ENCODE peak calls at places on chromosome 10, in four cellular contexts. One of them, this sample, is unnamed.
A peak's percentile ranks its signal among the peaks of the same experiment; 100 is the strongest.

GRCh38 chr10:124093076-124093773 is at the start of gene CHST15:
- DNase-seq in HepG2: peak; percentile 86
- DNase-seq in GM12878: no peak
- DNase-seq in K562: no peak
- DNase-seq in this sample: peak; percentile 77

GRCh38 chr10:112956631-112957350 is 6.7 kb downstream of the TCF7L2 start:
- DNase-seq in HepG2: no peak
- DNase-seq in GM12878: no peak
- DNase-seq in K562: no peak
- DNase-seq in this sample: no peak

GRCh38 chr10:12539350-12540164 is 190.2 kb downstream of the CAMK1D start:
- DNase-seq in HepG2: no peak
- DNase-seq in GM12878: no peak
- DNase-seq in K562: no peak
- DNase-seq in this sample: no peak

GRCh38 chr10:43409385-43410109 is 561 bp upstream of the HNRNPF start:
- DNase-seq in HepG2: no peak
- DNase-seq in GM12878: no peak
- DNase-seq in K562: no peak
- DNase-seq in this sample: no peak

GRCh38 chr10:44911081-44911540 is at the start of gene TMEM72:
- DNase-seq in HepG2: peak; percentile 66
- DNase-seq in GM12878: no peak
- DNase-seq in K562: peak; percentile 65
- DNase-seq in this sample: peak; percentile 68

GRCh38 chr10:6401562-6402348 is 178.3 kb downstream of the PRKCQ start:
- DNase-seq in HepG2: peak; percentile 83
- DNase-seq in GM12878: peak; percentile 37
- DNase-seq in K562: peak; percentile 81
- DNase-seq in this sample: peak; percentile 85

GRCh38 chr10:113626809-113627370 is 37.0 kb downstream of the NRAP start:
- DNase-seq in HepG2: no peak
- DNase-seq in GM12878: no peak
- DNase-seq in K562: no peak
- DNase-seq in this sample: no peak

GRCh38 chr10:125538947-125539649 is 143.9 kb downstream of the TEX36 start:
- DNase-seq in HepG2: no peak
- DNase-seq in GM12878: no peak
- DNase-seq in K562: no peak
- DNase-seq in this sample: peak; percentile 71

GRCh38 chr10:114634607-114634974 is 23.5 kb downstream of the ABLIM1 start:
- DNase-seq in HepG2: peak; percentile 62
- DNase-seq in GM12878: no peak
- DNase-seq in K562: peak; percentile 66
- DNase-seq in this sample: peak; percentile 62

GRCh38 chr10:3090914-3091313 is 23.6 kb downstream of the PFKP start:
- DNase-seq in HepG2: peak; percentile 17
- DNase-seq in GM12878: no peak
- DNase-seq in K562: no peak
- DNase-seq in this sample: no peak

GRCh38 chr10:11218395-11218794 is 200.7 kb downstream of the CELF2 start:
- DNase-seq in HepG2: no peak
- DNase-seq in GM12878: no peak
- DNase-seq in K562: no peak
- DNase-seq in this sample: no peak

DNA sequence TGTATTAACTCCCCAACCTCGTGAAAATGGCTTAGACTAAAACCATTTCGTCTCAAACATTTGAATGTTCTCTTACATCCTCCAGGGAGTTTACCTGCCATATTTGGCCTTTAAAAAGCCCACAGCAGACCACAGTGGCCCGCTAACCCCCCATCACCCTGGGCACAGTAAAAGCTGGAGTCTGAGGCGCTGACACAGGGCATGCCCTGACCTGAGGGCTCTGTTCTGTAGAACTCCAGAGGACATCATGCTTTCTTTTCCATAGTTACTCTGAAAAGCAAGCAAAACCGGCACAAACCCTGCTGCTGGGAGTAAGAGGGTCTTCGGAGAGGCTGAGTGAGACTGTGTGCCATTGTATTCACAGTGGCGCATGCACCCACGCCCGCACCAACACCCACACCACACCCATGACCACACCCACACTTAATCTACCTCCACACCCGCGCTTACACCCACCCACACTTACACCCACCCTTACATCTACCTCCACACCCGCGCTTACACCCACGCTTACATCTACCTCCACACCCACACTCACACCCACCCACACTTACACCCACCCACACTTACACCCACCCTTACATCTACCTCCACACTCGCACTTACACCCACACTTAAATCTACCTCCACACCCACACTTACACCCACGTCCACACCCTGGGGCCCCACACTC is 32.1 kb downstream of the LRRC27 start:
- DNase-seq in HepG2: peak; percentile 45
- DNase-seq in GM12878: peak; percentile 13
- DNase-seq in K562: peak; percentile 28
- DNase-seq in this sample: no peak
- TF ChIP-seq SP1 in HepG2: no peak
- TF ChIP-seq SP1 in GM12878: no peak
- TF ChIP-seq SP1 in K562: no peak
- TF ChIP-seq SP1 in this sample: no peak

GRCh38 chr10:97715259-97715874 is 1.8 kb downstream of the MARVELD1 start:
- DNase-seq in HepG2: no peak
- DNase-seq in GM12878: no peak
- DNase-seq in K562: no peak
- DNase-seq in this sample: no peak

GRCh38 chr10:97714401-97715258 is 1.1 kb downstream of the MARVELD1 start:
- DNase-seq in HepG2: no peak
- DNase-seq in GM12878: no peak
- DNase-seq in K562: peak; percentile 29
- DNase-seq in this sample: peak; percentile 69

GRCh38 chr10:97711640-97712267 is 1.8 kb upstream of the MARVELD1 start:
- DNase-seq in HepG2: no peak
- DNase-seq in GM12878: no peak
- DNase-seq in K562: no peak
- DNase-seq in this sample: no peak

GRCh38 chr10:97713828-97714400 is 384 bp downstream of the MARVELD1 start:
- DNase-seq in HepG2: no peak
- DNase-seq in GM12878: no peak
- DNase-seq in K562: peak; percentile 68
- DNase-seq in this sample: peak; percentile 78

GRCh38 chr10:97713351-97713827 is at the start of gene MARVELD1:
- DNase-seq in HepG2: no peak
- DNase-seq in GM12878: no peak
- DNase-seq in K562: peak; percentile 51
- DNase-seq in this sample: peak; percentile 71
- TF ChIP-seq FOXK2 in HepG2: no peak
- TF ChIP-seq FOXK2 in GM12878: no peak
- TF ChIP-seq FOXK2 in K562: no peak
- TF ChIP-seq FOXK2 in this sample: no peak

GRCh38 chr10:76336213-76336963 is 905.0 kb downstream of the LRMDA start:
- DNase-seq in HepG2: peak; percentile 77
- DNase-seq in GM12878: no peak
- DNase-seq in K562: no peak
- DNase-seq in this sample: no peak

GRCh38 chr10:76334306-76334705 is 902.9 kb downstream of the LRMDA start:
- DNase-seq in HepG2: no peak
- DNase-seq in GM12878: no peak
- DNase-seq in K562: no peak
- DNase-seq in this sample: no peak

GRCh38 chr10:76338187-76338586 is 906.8 kb downstream of the LRMDA start:
- DNase-seq in HepG2: no peak
- DNase-seq in GM12878: no peak
- DNase-seq in K562: no peak
- DNase-seq in this sample: no peak

GRCh38 chr10:76333801-76334200 is 902.4 kb downstream of the LRMDA start:
- DNase-seq in HepG2: no peak
- DNase-seq in GM12878: no peak
- DNase-seq in K562: no peak
- DNase-seq in this sample: no peak

DNA sequence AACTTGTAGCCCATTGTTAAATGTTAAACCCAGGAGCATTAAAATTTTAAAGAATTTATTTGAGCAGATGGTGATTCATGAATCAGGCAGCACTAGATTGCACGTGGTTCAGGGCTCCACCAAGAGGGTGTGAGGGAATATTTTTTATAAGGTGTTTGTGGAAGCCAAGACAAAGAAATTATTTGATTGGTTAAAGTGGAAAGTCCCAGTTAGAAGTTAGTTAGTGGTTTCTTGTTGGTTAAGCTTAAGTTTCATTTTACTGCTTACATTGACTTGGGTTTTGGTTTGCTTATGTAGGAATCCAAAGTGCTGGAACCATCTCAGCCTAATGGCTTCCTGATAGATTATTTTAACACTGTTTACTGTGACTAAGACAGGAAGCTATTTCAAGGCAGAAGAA is 906.2 kb downstream of the LRMDA start:
- DNase-seq in HepG2: no peak
- DNase-seq in GM12878: peak; percentile 3
- DNase-seq in K562: no peak
- DNase-seq in this sample: no peak
- TF ChIP-seq SP1 in HepG2: no peak
- TF ChIP-seq SP1 in GM12878: no peak
- TF ChIP-seq SP1 in K562: no peak
- TF ChIP-seq SP1 in this sample: no peak

GRCh38 chr10:29958440-29958839 is 100.9 kb downstream of the JCAD start:
- DNase-seq in HepG2: no peak
- DNase-seq in GM12878: no peak
- DNase-seq in K562: no peak
- DNase-seq in this sample: no peak
- TF ChIP-seq FOXK2 in HepG2: no peak
- TF ChIP-seq FOXK2 in GM12878: no peak
- TF ChIP-seq FOXK2 in K562: no peak
- TF ChIP-seq FOXK2 in this sample: no peak

DNA sequence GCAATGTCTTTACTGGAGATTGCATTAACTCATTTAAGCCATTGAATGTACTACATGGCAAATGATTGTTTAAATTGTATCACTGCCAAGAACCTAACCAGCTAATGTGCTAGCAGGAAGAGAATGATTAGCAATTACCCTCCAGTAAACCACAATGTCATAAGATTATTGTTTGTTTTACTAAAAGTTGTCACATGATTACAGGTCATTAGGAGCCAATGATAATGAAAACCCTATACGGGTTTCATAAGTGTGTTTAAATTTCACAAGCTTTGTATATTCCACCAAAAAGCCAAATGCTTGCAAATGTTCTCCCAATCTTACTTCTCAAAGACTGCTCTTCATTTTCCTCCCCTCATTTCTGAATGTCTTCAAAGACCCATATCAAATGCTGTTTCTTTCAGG is 76.5 kb upstream of the PPP1R3C start:
- DNase-seq in HepG2: no peak
- DNase-seq in GM12878: no peak
- DNase-seq in K562: no peak
- DNase-seq in this sample: no peak
- TF ChIP-seq SP1 in HepG2: no peak
- TF ChIP-seq SP1 in GM12878: no peak
- TF ChIP-seq SP1 in K562: no peak
- TF ChIP-seq SP1 in this sample: no peak

GRCh38 chr10:80538481-80539185 is 931 bp downstream of the SH2D4B start:
- DNase-seq in HepG2: no peak
- DNase-seq in GM12878: no peak
- DNase-seq in K562: no peak
- DNase-seq in this sample: no peak
- TF ChIP-seq FOXK2 in HepG2: no peak
- TF ChIP-seq FOXK2 in GM12878: no peak
- TF ChIP-seq FOXK2 in K562: no peak
- TF ChIP-seq FOXK2 in this sample: no peak

GRCh38 chr10:60535427-60535826 is 145.8 kb upstream of the ANK3 start:
- DNase-seq in HepG2: no peak
- DNase-seq in GM12878: no peak
- DNase-seq in K562: no peak
- DNase-seq in this sample: no peak

GRCh38 chr10:60534791-60535389 is 145.2 kb upstream of the ANK3 start:
- DNase-seq in HepG2: no peak
- DNase-seq in GM12878: no peak
- DNase-seq in K562: no peak
- DNase-seq in this sample: no peak

GRCh38 chr10:60532691-60533468 is 143.2 kb upstream of the ANK3 start:
- DNase-seq in HepG2: no peak
- DNase-seq in GM12878: no peak
- DNase-seq in K562: no peak
- DNase-seq in this sample: no peak

GRCh38 chr10:60527676-60528075 is 138.0 kb upstream of the ANK3 start:
- DNase-seq in HepG2: no peak
- DNase-seq in GM12878: no peak
- DNase-seq in K562: no peak
- DNase-seq in this sample: no peak

GRCh38 chr10:60531006-60531405 is 141.3 kb upstream of the ANK3 start:
- DNase-seq in HepG2: no peak
- DNase-seq in GM12878: no peak
- DNase-seq in K562: no peak
- DNase-seq in this sample: no peak
- TF ChIP-seq SP1 in HepG2: no peak
- TF ChIP-seq SP1 in GM12878: no peak
- TF ChIP-seq SP1 in K562: no peak
- TF ChIP-seq SP1 in this sample: no peak

GRCh38 chr10:13883843-13884444 is 297.2 kb downstream of the PRPF18 start:
- DNase-seq in HepG2: no peak
- DNase-seq in GM12878: no peak
- DNase-seq in K562: no peak
- DNase-seq in this sample: no peak

GRCh38 chr10:13877154-13877909 is 290.6 kb downstream of the PRPF18 start:
- DNase-seq in HepG2: peak; percentile 5
- DNase-seq in GM12878: no peak
- DNase-seq in K562: no peak
- DNase-seq in this sample: no peak

GRCh38 chr10:13880760-13881159 is 294.0 kb downstream of the PRPF18 start:
- DNase-seq in HepG2: no peak
- DNase-seq in GM12878: no peak
- DNase-seq in K562: no peak
- DNase-seq in this sample: no peak

GRCh38 chr10:13885238-13885990 is 298.6 kb downstream of the PRPF18 start:
- DNase-seq in HepG2: no peak
- DNase-seq in GM12878: no peak
- DNase-seq in K562: no peak
- DNase-seq in this sample: no peak

DNA sequence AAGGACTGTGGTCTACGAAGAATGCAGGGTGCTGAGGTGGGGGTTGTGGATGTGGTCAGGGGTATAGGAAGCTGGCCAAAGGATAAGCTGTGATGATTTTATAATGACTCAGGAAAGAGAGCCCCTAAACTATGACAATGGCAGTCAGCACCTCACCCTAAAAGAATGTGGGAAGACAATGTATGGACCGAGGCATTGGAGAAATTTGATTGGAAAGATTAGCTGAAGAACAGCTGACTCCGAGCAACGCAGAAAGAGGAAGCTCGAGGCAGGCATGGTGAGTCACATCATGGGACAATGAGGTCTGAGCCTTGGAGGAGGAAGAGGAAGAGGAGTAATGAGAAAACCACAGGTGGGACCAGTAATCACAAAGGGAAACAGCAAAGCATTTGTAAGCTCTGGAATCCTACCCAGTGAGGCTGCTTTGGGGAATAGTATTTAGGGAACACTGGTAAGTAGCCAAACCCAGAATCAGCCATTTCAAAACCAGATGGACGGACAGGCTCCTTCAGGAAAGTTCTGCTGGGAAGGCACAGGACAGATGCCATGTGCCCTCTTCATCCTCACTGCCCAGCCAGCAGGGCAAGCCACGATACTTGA is 295.4 kb downstream of the PRPF18 start:
- DNase-seq in HepG2: no peak
- DNase-seq in GM12878: no peak
- DNase-seq in K562: no peak
- DNase-seq in this sample: no peak
- TF ChIP-seq FOXK2 in HepG2: no peak
- TF ChIP-seq FOXK2 in GM12878: no peak
- TF ChIP-seq FOXK2 in K562: no peak
- TF ChIP-seq FOXK2 in this sample: no peak